ENCODE peak calls at places on chromosome 16, in four cellular contexts. One of them, this sample, is unnamed. For H3K4me1, the result is how much of the 10 kb centered on the place peaks cover.

GRCh38 chr16:69131167-69131748 is 1.1 kb downstream of the CHTF8 start:
- DNase-seq in neural progenitor cell: peak
- DNase-seq in pancreas: no peak
- DNase-seq in IMR-90: peak
- DNase-seq in this sample: no peak

GRCh38 chr16:22816475-22816874 is 2.5 kb downstream of the HS3ST2 start:
- DNase-seq in neural progenitor cell: no peak
- DNase-seq in IMR-90: no peak
- DNase-seq in pancreas: no peak
- DNase-seq in this sample: peak

GRCh38 chr16:12416136-12416787 is 387.4 kb downstream of the CPPED1 start:
- DNase-seq in neural progenitor cell: no peak
- DNase-seq in IMR-90: no peak
- DNase-seq in pancreas: no peak
- DNase-seq in this sample: no peak

GRCh38 chr16:82363026-82363816 is 193.2 kb upstream of the MPHOSPH6 start:
- DNase-seq in IMR-90: no peak
- DNase-seq in neural progenitor cell: no peak
- DNase-seq in pancreas: no peak
- DNase-seq in this sample: no peak

GRCh38 chr16:73064227-73064995 is 16.5 kb upstream of the ZFHX3 start:
- DNase-seq in IMR-90: peak
- DNase-seq in neural progenitor cell: no peak
- DNase-seq in pancreas: no peak
- DNase-seq in this sample: no peak

GRCh38 chr16:24729967-24730815 is 740 bp downstream of the TNRC6A start:
- DNase-seq in pancreas: peak
- DNase-seq in neural progenitor cell: peak
- DNase-seq in IMR-90: peak
- DNase-seq in this sample: no peak

GRCh38 chr16:5951486-5951885 is 853.9 kb upstream of the EEF2KMT start:
- DNase-seq in pancreas: no peak
- DNase-seq in IMR-90: no peak
- DNase-seq in neural progenitor cell: no peak
- DNase-seq in this sample: no peak

GRCh38 chr16:53429221-53429943 is 4.9 kb upstream of the RBL2 start:
- DNase-seq in pancreas: no peak
- DNase-seq in IMR-90: peak
- DNase-seq in neural progenitor cell: no peak
- DNase-seq in this sample: no peak

GRCh38 chr16:68356249-68356918 is 45.6 kb downstream of the PRMT7 start:
- DNase-seq in IMR-90: no peak
- DNase-seq in neural progenitor cell: no peak
- DNase-seq in pancreas: no peak
- DNase-seq in this sample: no peak

GRCh38 chr16:83356266-83356665 is 451.5 kb upstream of the HSBP1 start:
- DNase-seq in IMR-90: peak
- DNase-seq in neural progenitor cell: peak
- DNase-seq in pancreas: no peak
- DNase-seq in this sample: no peak

GRCh38 chr16:27428035-27428785 is 26.2 kb downstream of the IL21R start:
- DNase-seq in pancreas: peak
- DNase-seq in neural progenitor cell: no peak
- DNase-seq in IMR-90: no peak
- DNase-seq in this sample: no peak

GRCh38 chr16:18800674-18801196 is 614 bp downstream of the ARL6IP1 start:
- DNase-seq in IMR-90: no peak
- DNase-seq in neural progenitor cell: peak
- DNase-seq in pancreas: no peak
- DNase-seq in this sample: no peak

GRCh38 chr16:728131-728889 is 1.4 kb downstream of the HAGHL start:
- DNase-seq in neural progenitor cell: peak
- DNase-seq in pancreas: peak
- DNase-seq in IMR-90: peak
- DNase-seq in this sample: peak

GRCh38 chr16:77897038-77897437 is 108.7 kb downstream of the VAT1L start:
- DNase-seq in pancreas: no peak
- DNase-seq in neural progenitor cell: no peak
- DNase-seq in IMR-90: peak
- DNase-seq in this sample: no peak

GRCh38 chr16:2855536-2855935 is 2.4 kb downstream of the PRSS22 start:
- DNase-seq in pancreas: peak
- DNase-seq in neural progenitor cell: no peak
- DNase-seq in IMR-90: no peak
- DNase-seq in this sample: no peak

GRCh38 chr16:72537684-72538083 is 365.7 kb upstream of the PMFBP1 start:
- DNase-seq in IMR-90: peak
- DNase-seq in neural progenitor cell: no peak
- DNase-seq in pancreas: no peak
- DNase-seq in this sample: no peak

GRCh38 chr16:81237942-81238295 is 570 bp upstream of the BCO1 start:
- DNase-seq in neural progenitor cell: peak
- DNase-seq in pancreas: no peak
- DNase-seq in IMR-90: no peak
- DNase-seq in this sample: no peak

GRCh38 chr16:24070851-24071250 is 185.3 kb upstream of the CACNG3 start:
- DNase-seq in pancreas: no peak
- DNase-seq in neural progenitor cell: peak
- DNase-seq in IMR-90: peak
- DNase-seq in this sample: no peak

GRCh38 chr16:9597967-9598730 is 506.7 kb downstream of the HAPSTR1 start:
- DNase-seq in neural progenitor cell: no peak
- DNase-seq in IMR-90: no peak
- DNase-seq in pancreas: no peak
- DNase-seq in this sample: no peak

GRCh38 chr16:69410285-69410990 is 14.0 kb upstream of the CYB5B start:
- DNase-seq in pancreas: no peak
- DNase-seq in neural progenitor cell: no peak
- DNase-seq in IMR-90: peak
- DNase-seq in this sample: peak

GRCh38 chr16:27452569-27453475 is 50.8 kb downstream of the IL21R start:
- DNase-seq in neural progenitor cell: no peak
- DNase-seq in pancreas: no peak
- DNase-seq in IMR-90: no peak
- DNase-seq in this sample: no peak

GRCh38 chr16:58124601-58124915 is 4.6 kb downstream of the CFAP20 start:
- DNase-seq in IMR-90: peak
- DNase-seq in neural progenitor cell: no peak
- DNase-seq in pancreas: no peak
- DNase-seq in this sample: no peak

GRCh38 chr16:976389-976931 is 5.1 kb upstream of the SOX8 start:
- DNase-seq in neural progenitor cell: no peak
- DNase-seq in pancreas: no peak
- DNase-seq in IMR-90: no peak
- DNase-seq in this sample: no peak

GRCh38 chr16:3689731-3690130 is 27.6 kb downstream of the TRAP1 start:
- DNase-seq in pancreas: no peak
- DNase-seq in IMR-90: no peak
- DNase-seq in neural progenitor cell: no peak
- DNase-seq in this sample: no peak

GRCh38 chr16:54027126-54027922 is 259.3 kb downstream of the IRX3 start:
- DNase-seq in neural progenitor cell: no peak
- DNase-seq in IMR-90: peak
- DNase-seq in pancreas: no peak
- DNase-seq in this sample: no peak

GRCh38 chr16:75261590-75262078 is 10.2 kb upstream of the BCAR1 start:
- DNase-seq in IMR-90: no peak
- DNase-seq in pancreas: no peak
- DNase-seq in neural progenitor cell: no peak
- DNase-seq in this sample: no peak

GRCh38 chr16:74603848-74604247 is 3.1 kb downstream of the GLG1 start:
- DNase-seq in pancreas: no peak
- DNase-seq in IMR-90: peak
- DNase-seq in neural progenitor cell: no peak
- DNase-seq in this sample: no peak

GRCh38 chr16:86888240-86889044 is 310.1 kb downstream of the FOXL1 start:
- DNase-seq in pancreas: no peak
- DNase-seq in IMR-90: peak
- DNase-seq in neural progenitor cell: no peak
- DNase-seq in this sample: no peak

GRCh38 chr16:79218358-79218757 is 382.2 kb downstream of the MAF start:
- DNase-seq in pancreas: no peak
- DNase-seq in IMR-90: no peak
- DNase-seq in neural progenitor cell: no peak
- DNase-seq in this sample: no peak

GRCh38 chr16:11315499-11315898 is 29.8 kb upstream of the RMI2 start:
- DNase-seq in pancreas: no peak
- DNase-seq in IMR-90: peak
- DNase-seq in neural progenitor cell: peak
- DNase-seq in this sample: no peak

GRCh38 chr16:14097182-14097951 is 26.2 kb downstream of the MRTFB start:
- DNase-seq in neural progenitor cell: peak
- DNase-seq in pancreas: no peak
- DNase-seq in IMR-90: no peak
- DNase-seq in this sample: no peak

GRCh38 chr16:2008009-2008526 is 1.6 kb downstream of the ZNF598 start:
- DNase-seq in neural progenitor cell: no peak
- DNase-seq in IMR-90: peak
- DNase-seq in pancreas: peak
- DNase-seq in this sample: no peak

GRCh38 chr16:75116081-75116910 is at the start of gene LDHD:
- DNase-seq in neural progenitor cell: peak
- DNase-seq in IMR-90: no peak
- DNase-seq in pancreas: peak
- DNase-seq in this sample: peak

GRCh38 chr16:71895679-71896385 is 501 bp downstream of the IST1 start:
- DNase-seq in neural progenitor cell: peak
- DNase-seq in IMR-90: peak
- DNase-seq in pancreas: peak
- DNase-seq in this sample: no peak

GRCh38 chr16:85605051-85605911 is 7.8 kb upstream of the GSE1 start:
- DNase-seq in IMR-90: no peak
- DNase-seq in neural progenitor cell: no peak
- DNase-seq in pancreas: no peak
- DNase-seq in this sample: no peak

GRCh38 chr16:85602831-85603755 is 10.0 kb upstream of the GSE1 start:
- DNase-seq in pancreas: peak
- DNase-seq in IMR-90: no peak
- DNase-seq in neural progenitor cell: no peak
- DNase-seq in this sample: no peak

GRCh38 chr16:85602402-85602801 is 10.7 kb upstream of the GSE1 start:
- DNase-seq in pancreas: no peak
- DNase-seq in IMR-90: no peak
- DNase-seq in neural progenitor cell: no peak
- DNase-seq in this sample: no peak

GRCh38 chr16:85605912-85606841 is 6.9 kb upstream of the GSE1 start:
- DNase-seq in neural progenitor cell: no peak
- DNase-seq in IMR-90: no peak
- DNase-seq in pancreas: no peak
- DNase-seq in this sample: no peak

GRCh38 chr16:85604145-85604705 is 8.9 kb upstream of the GSE1 start:
- DNase-seq in IMR-90: no peak
- DNase-seq in neural progenitor cell: no peak
- DNase-seq in pancreas: no peak
- DNase-seq in this sample: no peak
- H3K4me1 ChIP-seq in IMR-90: under half
- H3K4me1 ChIP-seq in neural progenitor cell: half or more
- H3K4me1 ChIP-seq in pancreas: half or more
- H3K4me1 ChIP-seq in this sample: under half

DNA sequence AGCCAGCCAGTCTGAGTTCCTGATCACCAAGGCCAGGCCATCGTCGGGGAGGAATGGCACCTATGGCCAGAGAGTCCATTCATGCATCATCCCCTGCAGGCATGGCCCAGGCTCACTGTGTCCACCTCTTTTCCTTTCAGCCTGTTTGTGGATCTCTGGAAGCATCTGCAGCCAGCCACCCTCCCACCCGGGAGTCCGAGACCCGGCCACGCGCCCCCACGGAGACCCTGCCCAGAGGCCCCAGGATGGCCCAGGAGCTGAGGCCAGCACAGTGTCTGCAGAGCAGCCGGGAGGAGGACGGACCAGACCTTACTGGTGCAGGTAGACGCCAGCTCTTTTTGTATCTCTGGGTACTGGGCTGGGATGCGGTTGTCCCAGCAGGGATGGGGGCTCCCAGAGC is 245.1 kb upstream of the CIBAR2 start:
- DNase-seq in pancreas: no peak
- DNase-seq in neural progenitor cell: no peak
- DNase-seq in IMR-90: no peak
- DNase-seq in this sample: no peak
- H3K4me1 ChIP-seq in pancreas: under half
- H3K4me1 ChIP-seq in neural progenitor cell: under half
- H3K4me1 ChIP-seq in IMR-90: under half
- H3K4me1 ChIP-seq in this sample: under half

DNA sequence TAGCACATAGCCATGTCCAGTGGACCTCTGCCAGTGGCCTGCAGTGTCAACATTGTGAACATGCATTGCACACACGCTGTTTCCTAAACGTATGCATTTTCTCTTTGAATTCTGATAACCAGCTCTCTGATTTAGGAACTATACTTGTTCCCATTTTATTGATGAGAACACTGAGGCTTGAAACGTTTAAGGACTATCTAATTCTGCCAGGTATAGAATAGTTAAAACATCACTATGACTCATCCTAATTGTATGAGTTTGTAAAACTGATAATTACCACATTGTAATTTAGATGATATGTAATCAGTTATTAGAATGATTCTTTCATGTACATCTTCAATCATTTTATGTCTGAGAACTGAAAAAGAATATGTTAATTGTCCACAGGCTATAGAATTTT is 3.1 kb downstream of the BEAN1 start:
- DNase-seq in IMR-90: no peak
- DNase-seq in neural progenitor cell: no peak
- DNase-seq in pancreas: no peak
- DNase-seq in this sample: no peak
- H3K4me1 ChIP-seq in IMR-90: under half
- H3K4me1 ChIP-seq in neural progenitor cell: under half
- H3K4me1 ChIP-seq in pancreas: under half
- H3K4me1 ChIP-seq in this sample: under half

GRCh38 chr16:29012913-29013641 is 28.2 kb downstream of the LAT start:
- DNase-seq in pancreas: no peak
- DNase-seq in IMR-90: peak
- DNase-seq in neural progenitor cell: no peak
- DNase-seq in this sample: no peak
- H3K4me1 ChIP-seq in pancreas: under half
- H3K4me1 ChIP-seq in IMR-90: under half
- H3K4me1 ChIP-seq in neural progenitor cell: under half
- H3K4me1 ChIP-seq in this sample: under half

GRCh38 chr16:57051696-57052228 is 40.6 kb upstream of the CPNE2 start:
- DNase-seq in IMR-90: no peak
- DNase-seq in pancreas: no peak
- DNase-seq in neural progenitor cell: no peak
- DNase-seq in this sample: no peak
- H3K4me1 ChIP-seq in IMR-90: under half
- H3K4me1 ChIP-seq in pancreas: under half
- H3K4me1 ChIP-seq in neural progenitor cell: under half
- H3K4me1 ChIP-seq in this sample: under half

GRCh38 chr16:30348113-30348512 is 7.0 kb downstream of the CD2BP2 start:
- DNase-seq in neural progenitor cell: no peak
- DNase-seq in pancreas: no peak
- DNase-seq in IMR-90: no peak
- DNase-seq in this sample: no peak
- H3K4me1 ChIP-seq in neural progenitor cell: under half
- H3K4me1 ChIP-seq in pancreas: under half
- H3K4me1 ChIP-seq in IMR-90: under half
- H3K4me1 ChIP-seq in this sample: under half

GRCh38 chr16:62477796-62478195 is 441.6 kb upstream of the CDH8 start:
- DNase-seq in pancreas: no peak
- DNase-seq in IMR-90: no peak
- DNase-seq in neural progenitor cell: no peak
- DNase-seq in this sample: no peak

GRCh38 chr16:62478903-62479458 is 442.7 kb upstream of the CDH8 start:
- DNase-seq in IMR-90: no peak
- DNase-seq in pancreas: no peak
- DNase-seq in neural progenitor cell: no peak
- DNase-seq in this sample: no peak

GRCh38 chr16:62475573-62475972 is 439.3 kb upstream of the CDH8 start:
- DNase-seq in IMR-90: no peak
- DNase-seq in pancreas: no peak
- DNase-seq in neural progenitor cell: no peak
- DNase-seq in this sample: no peak
- H3K4me1 ChIP-seq in IMR-90: under half
- H3K4me1 ChIP-seq in pancreas: under half
- H3K4me1 ChIP-seq in neural progenitor cell: under half
- H3K4me1 ChIP-seq in this sample: under half